ENCODE peak calls at places on chromosome 3, in ten cellular contexts. L, V, F, R, Q, B, C, O, W and M are unnamed samples.

GRCh38 chr3:24264748-24265158 is 229.9 kb downstream of the THRB start:
- DNase-seq in L (peak), V (no peak), F (no peak), R (no peak), Q (peak), B (peak), C (peak), O (peak), W (no peak), M (no peak)

GRCh38 chr3:30421261-30421660 is 185.1 kb upstream of the TGFBR2 start:
- DNase-seq in L (no peak), V (no peak), F (no peak), R (no peak), Q (peak), B (peak), C (peak), O (no peak), W (no peak), M (no peak)

GRCh38 chr3:138950006-138950644 is 3.1 kb downstream of the FOXL2NB start:
- DNase-seq in L (peak), V (no peak), F (peak), R (no peak), Q (no peak), B (peak), C (peak), O (no peak), W (no peak), M (no peak)

GRCh38 chr3:129558076-129558771 is 15.2 kb downstream of the H1-8 start:
- DNase-seq in L (no peak), V (no peak), F (no peak), R (no peak), Q (no peak), B (no peak), C (no peak), O (no peak), W (no peak), M (no peak)

GRCh38 chr3:101828289-101828688 is 21.0 kb upstream of the NFKBIZ start:
- DNase-seq in L (no peak), V (no peak), F (no peak), R (no peak), Q (no peak), B (no peak), C (no peak), O (no peak), W (no peak), M (no peak)

GRCh38 chr3:134348524-134348923 is 25.7 kb downstream of the AMOTL2 start:
- DNase-seq in L (no peak), V (no peak), F (no peak), R (no peak), Q (peak), B (no peak), C (peak), O (no peak), W (no peak), M (no peak)

GRCh38 chr3:10998542-10998941 is 6.0 kb downstream of the SLC6A1 start:
- DNase-seq in L (no peak), V (no peak), F (no peak), R (no peak), Q (no peak), B (no peak), C (no peak), O (no peak), W (no peak), M (no peak)

GRCh38 chr3:131421957-131422498 is 40.5 kb downstream of the NUDT16 start:
- DNase-seq in L (no peak), V (no peak), F (no peak), R (no peak), Q (no peak), B (peak), C (peak), O (no peak), W (no peak), M (no peak)

GRCh38 chr3:52311567-52312119 is 4.5 kb upstream of the DNAH1 start:
- DNase-seq in L (peak), V (no peak), F (no peak), R (no peak), Q (no peak), B (no peak), C (no peak), O (no peak), W (no peak), M (peak)

GRCh38 chr3:179967622-179968021 is 69.1 kb downstream of the PEX5L start:
- DNase-seq in L (no peak), V (no peak), F (no peak), R (no peak), Q (no peak), B (peak), C (no peak), O (no peak), W (no peak), M (no peak)

GRCh38 chr3:132290833-132291232 is 26.4 kb upstream of the ACP3 start:
- DNase-seq in L (no peak), V (peak), F (no peak), R (no peak), Q (peak), B (peak), C (peak), O (no peak), W (no peak), M (no peak)

GRCh38 chr3:84738101-84738500 is 220.7 kb upstream of the CADM2 start:
- DNase-seq in L (no peak), V (no peak), F (no peak), R (no peak), Q (no peak), B (no peak), C (no peak), O (no peak), W (no peak), M (no peak)

GRCh38 chr3:13224967-13225366 is 151.7 kb upstream of the IQSEC1 start:
- DNase-seq in L (no peak), V (no peak), F (no peak), R (no peak), Q (no peak), B (no peak), C (no peak), O (peak), W (no peak), M (no peak)

GRCh38 chr3:110526732-110527727 is 544.6 kb upstream of the NECTIN3 start:
- DNase-seq in L (no peak), V (no peak), F (no peak), R (no peak), Q (peak), B (peak), C (peak), O (no peak), W (no peak), M (no peak)

GRCh38 chr3:179716811-179717210 is 64.0 kb downstream of the USP13 start:
- DNase-seq in L (no peak), V (no peak), F (no peak), R (no peak), Q (peak), B (peak), C (peak), O (no peak), W (no peak), M (no peak)

GRCh38 chr3:16609927-16610580 is 4.8 kb upstream of the DAZL start:
- DNase-seq in L (no peak), V (no peak), F (no peak), R (no peak), Q (no peak), B (peak), C (peak), O (no peak), W (no peak), M (no peak)

GRCh38 chr3:171565671-171566070 is 105.5 kb upstream of the TNIK start:
- DNase-seq in L (no peak), V (no peak), F (no peak), R (no peak), Q (peak), B (peak), C (peak), O (peak), W (no peak), M (no peak)

GRCh38 chr3:23915537-23916108 is 1.2 kb downstream of the NKIRAS1 start:
- DNase-seq in L (no peak), V (no peak), F (no peak), R (no peak), Q (no peak), B (peak), C (peak), O (peak), W (no peak), M (no peak)

GRCh38 chr3:72153477-72154314 is 368.7 kb upstream of the PROK2 start:
- DNase-seq in L (no peak), V (no peak), F (no peak), R (no peak), Q (no peak), B (no peak), C (no peak), O (no peak), W (no peak), M (no peak)

GRCh38 chr3:64494530-64494929 is 193.3 kb downstream of the ADAMTS9 start:
- DNase-seq in L (no peak), V (no peak), F (no peak), R (no peak), Q (no peak), B (no peak), C (no peak), O (no peak), W (no peak), M (no peak)

GRCh38 chr3:176362191-176362731 is 835.0 kb downstream of the TBL1XR1 start:
- DNase-seq in L (no peak), V (no peak), F (no peak), R (no peak), Q (no peak), B (no peak), C (no peak), O (no peak), W (no peak), M (no peak)

GRCh38 chr3:69411331-69411730 is 25.4 kb upstream of the FRMD4B start:
- DNase-seq in L (no peak), V (no peak), F (no peak), R (no peak), Q (peak), B (peak), C (peak), O (no peak), W (no peak), M (no peak)

GRCh38 chr3:98005438-98005837 is 29.7 kb downstream of the GABRR3 start:
- DNase-seq in L (no peak), V (no peak), F (no peak), R (no peak), Q (no peak), B (no peak), C (no peak), O (no peak), W (no peak), M (no peak)

GRCh38 chr3:85161544-85161943 is 202.8 kb downstream of the CADM2 start:
- DNase-seq in L (no peak), V (no peak), F (no peak), R (no peak), Q (no peak), B (no peak), C (no peak), O (peak), W (peak), M (no peak)

GRCh38 chr3:38000965-38001455 is 10.4 kb downstream of the VILL start:
- DNase-seq in L (no peak), V (no peak), F (no peak), R (no peak), Q (no peak), B (no peak), C (no peak), O (no peak), W (no peak), M (no peak)

GRCh38 chr3:138196023-138196422 is 8.9 kb downstream of the ARMC8 start:
- DNase-seq in L (no peak), V (no peak), F (no peak), R (no peak), Q (no peak), B (no peak), C (no peak), O (no peak), W (no peak), M (no peak)

GRCh38 chr3:17054301-17054700 is 169.5 kb downstream of the PLCL2 start:
- DNase-seq in L (no peak), V (no peak), F (no peak), R (no peak), Q (no peak), B (no peak), C (no peak), O (no peak), W (no peak), M (no peak)

GRCh38 chr3:159911011-159911663 is 77.5 kb upstream of the IL12A start:
- DNase-seq in L (no peak), V (no peak), F (no peak), R (no peak), Q (no peak), B (no peak), C (no peak), O (no peak), W (no peak), M (no peak)
- TF ChIP-seq CTCF in L (no peak), V (no peak), F (no peak), R (no peak), Q (no peak), B (no peak), C (no peak), O (no peak), W (no peak), M (no peak)

DNA sequence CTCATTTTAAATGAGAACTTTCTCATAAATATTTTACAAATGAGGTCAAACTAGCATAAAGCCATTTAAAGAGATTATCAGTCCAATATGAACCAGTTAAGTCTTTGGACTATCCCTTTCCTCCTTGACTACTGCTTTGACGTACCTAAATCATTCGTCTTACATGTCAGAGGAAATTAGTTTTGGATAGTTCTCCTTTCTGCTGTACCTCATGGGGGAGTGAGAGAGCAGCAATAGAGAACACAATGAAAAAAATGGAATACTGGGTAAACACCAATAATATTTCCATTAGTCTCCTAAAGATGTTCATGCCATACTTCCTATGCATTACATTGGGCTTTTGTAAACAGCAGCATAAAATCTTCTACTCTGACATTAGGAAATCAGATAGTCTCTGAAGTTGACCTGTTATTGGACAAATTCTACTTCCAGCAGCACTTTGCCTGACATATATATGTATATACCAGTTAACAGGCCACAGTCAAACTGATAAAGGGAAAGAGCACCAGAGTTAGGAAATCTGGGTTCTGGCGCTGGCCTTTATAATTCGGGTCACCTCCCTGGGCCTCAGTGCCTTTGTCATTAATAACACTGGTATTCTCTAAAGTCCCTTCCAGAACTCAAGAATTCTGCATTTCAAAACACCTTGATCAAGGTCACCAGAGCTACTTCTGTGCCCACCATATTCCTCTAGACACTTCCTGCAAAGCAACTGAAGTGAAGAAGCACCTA is 26.8 kb downstream of the TIMMDC1 start:
- DNase-seq in L (no peak), V (no peak), F (no peak), R (no peak), Q (peak), B (peak), C (peak), O (no peak), W (no peak), M (no peak)
- TF ChIP-seq CTCF in L (peak), V (no peak), F (no peak), R (no peak), Q (peak), B (peak), C (peak), O (no peak), W (no peak), M (no peak)

GRCh38 chr3:106566277-106566676 is 697.5 kb upstream of the CBLB start:
- DNase-seq in L (no peak), V (no peak), F (no peak), R (no peak), Q (no peak), B (no peak), C (no peak), O (no peak), W (no peak), M (no peak)
- TF ChIP-seq CTCF in L (peak), V (no peak), F (peak), R (no peak), Q (peak), B (no peak), C (peak), O (no peak), W (no peak), M (no peak)

GRCh38 chr3:126984391-126985142 is 1.7 kb downstream of the PLXNA1 start:
- DNase-seq in L (no peak), V (no peak), F (no peak), R (no peak), Q (no peak), B (no peak), C (no peak), O (no peak), W (no peak), M (no peak)

GRCh38 chr3:126983653-126984390 is 907 bp downstream of the PLXNA1 start:
- DNase-seq in L (peak), V (no peak), F (peak), R (peak), Q (no peak), B (peak), C (peak), O (no peak), W (peak), M (peak)

GRCh38 chr3:126987129-126987528 is 4.2 kb downstream of the PLXNA1 start:
- DNase-seq in L (no peak), V (no peak), F (no peak), R (no peak), Q (no peak), B (no peak), C (no peak), O (no peak), W (no peak), M (no peak)

GRCh38 chr3:126986001-126986400 is 3.1 kb downstream of the PLXNA1 start:
- DNase-seq in L (peak), V (no peak), F (no peak), R (no peak), Q (no peak), B (peak), C (peak), O (no peak), W (no peak), M (no peak)

GRCh38 chr3:126985143-126985985 is 2.4 kb downstream of the PLXNA1 start:
- DNase-seq in L (peak), V (no peak), F (no peak), R (no peak), Q (no peak), B (no peak), C (no peak), O (no peak), W (no peak), M (peak)
- TF ChIP-seq CTCF in L (peak), V (no peak), F (peak), R (no peak), Q (no peak), B (no peak), C (no peak), O (peak), W (no peak), M (no peak)

GRCh38 chr3:160564205-160564922 is 1.0 kb downstream of the KPNA4 start:
- DNase-seq in L (peak), V (no peak), F (no peak), R (peak), Q (no peak), B (no peak), C (no peak), O (peak), W (peak), M (peak)
- TF ChIP-seq CTCF in L (no peak), V (no peak), F (no peak), R (no peak), Q (no peak), B (no peak), C (no peak), O (no peak), W (no peak), M (no peak)

DNA sequence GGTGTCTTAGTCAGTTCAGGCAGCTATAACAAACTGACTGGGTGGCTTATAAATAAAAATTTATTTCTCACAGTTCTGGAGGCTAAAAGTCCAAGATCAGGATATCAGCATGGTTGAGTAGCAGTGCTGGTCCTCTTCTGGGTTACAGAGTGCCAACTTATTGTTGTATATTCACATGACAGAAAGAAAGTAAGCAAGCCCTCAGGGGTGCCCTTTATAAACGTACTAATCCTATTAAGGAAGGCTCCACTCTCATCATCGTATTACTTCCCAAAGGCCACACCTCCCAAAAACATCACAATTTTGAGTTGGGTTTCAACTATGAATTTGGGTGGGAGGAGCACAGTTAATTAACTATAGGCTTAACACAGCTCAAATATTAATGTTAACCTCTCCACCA is 653.0 kb downstream of the DIPK2A start:
- DNase-seq in L (no peak), V (no peak), F (no peak), R (no peak), Q (no peak), B (no peak), C (no peak), O (no peak), W (no peak), M (no peak)
- TF ChIP-seq CTCF in L (no peak), V (no peak), F (no peak), R (no peak), Q (no peak), B (no peak), C (no peak), O (no peak), W (no peak), M (no peak)